ENCODE peak calls at places on chromosomes 11 and 22, in five cellular contexts. M, H, W, U and E are unnamed samples.

GRCh38 chr11:15985127-15985862 is 371.1 kb downstream of the SOX6 start:
- DNase-seq in U (no peak), W (no peak), M (no peak), H (no peak), E (no peak)

GRCh38 chr11:3893311-3893710 is 37.8 kb downstream of the STIM1 start:
- DNase-seq in H (no peak), W (no peak), M (no peak), U (no peak), E (no peak)

GRCh38 chr22:41197808-41198585 is 7.1 kb upstream of the L3MBTL2 start:
- DNase-seq in M (peak), W (no peak), U (peak), H (peak), E (no peak)

GRCh38 chr11:35617687-35618496 is at the start of gene FJX1:
- DNase-seq in W (peak), M (no peak), U (no peak), H (no peak), E (no peak)

GRCh38 chr11:22466809-22467208 is 128.6 kb downstream of the SLC17A6 start:
- DNase-seq in U (no peak), M (no peak), W (no peak), H (no peak), E (no peak)

GRCh38 chr11:65887026-65887722 is 1.1 kb downstream of the FIBP start:
- DNase-seq in W (no peak), M (no peak), U (no peak), H (no peak), E (no peak)

GRCh38 chr11:122981388-122982264 is at the start of gene BSX:
- DNase-seq in M (peak), W (peak), U (peak), H (peak), E (no peak)

GRCh38 chr22:45969414-45969799 is 7.6 kb downstream of the WNT7B start:
- DNase-seq in U (no peak), H (no peak), M (no peak), W (no peak), E (no peak)

GRCh38 chr11:117993988-117994741 is 8.0 kb downstream of the IL10RA start:
- DNase-seq in W (no peak), H (no peak), U (no peak), M (no peak), E (no peak)

GRCh38 chr22:44671742-44672141 is 30.3 kb upstream of the PRR5 start:
- DNase-seq in W (no peak), M (peak), H (no peak), U (no peak), E (no peak)

GRCh38 chr11:127050141-127050632 is 49.6 kb upstream of the KIRREL3 start:
- DNase-seq in W (no peak), U (no peak), M (no peak), H (no peak), E (no peak)

GRCh38 chr11:99260696-99261095 is 239.9 kb downstream of the CNTN5 start:
- DNase-seq in W (no peak), H (no peak), M (no peak), U (no peak), E (no peak)

GRCh38 chr22:48918585-48919186 is 909.0 kb downstream of the BRD1 start:
- DNase-seq in W (no peak), H (no peak), M (peak), U (no peak), E (no peak)

GRCh38 chr11:19774817-19775600 is 62.4 kb downstream of the NAV2 start:
- DNase-seq in U (no peak), W (no peak), M (no peak), H (no peak), E (no peak)

GRCh38 chr11:125282596-125282914 is 118.0 kb downstream of the PKNOX2 start:
- DNase-seq in M (no peak), H (no peak), W (no peak), U (no peak), E (no peak)

GRCh38 chr11:126082251-126083109 is 19.8 kb upstream of the CDON start:
- DNase-seq in U (no peak), W (no peak), M (no peak), H (no peak), E (no peak)

GRCh38 chr11:57482782-57483569 is 22.6 kb downstream of the RTN4RL2 start:
- DNase-seq in W (peak), M (peak), H (peak), U (peak), E (no peak)

GRCh38 chr22:23240639-23241389 is 60.5 kb downstream of the BCR start:
- DNase-seq in M (no peak), W (no peak), U (peak), H (no peak), E (no peak)

GRCh38 chr11:71383461-71383860 is 64.7 kb downstream of the DHCR7 start:
- DNase-seq in W (peak), U (no peak), H (no peak), M (no peak), E (peak)

GRCh38 chr11:130781906-130782305 is 134.4 kb downstream of the SNX19 start:
- DNase-seq in W (no peak), U (no peak), H (no peak), M (no peak), E (no peak)

GRCh38 chr11:17439316-17439782 is 37.3 kb downstream of the ABCC8 start:
- DNase-seq in U (no peak), W (no peak), M (no peak), H (no peak), E (no peak)

GRCh38 chr22:46984751-46985506 is 222.5 kb downstream of the TBC1D22A start:
- DNase-seq in M (no peak), U (no peak), W (no peak), H (no peak), E (no peak)

GRCh38 chr11:565921-566509 is 5.2 kb downstream of the RASSF7 start:
- DNase-seq in U (no peak), H (no peak), W (no peak), M (no peak), E (no peak)

GRCh38 chr11:32312206-32312817 is 123.0 kb downstream of the WT1 start:
- DNase-seq in M (no peak), W (no peak), U (no peak), H (no peak), E (no peak)

GRCh38 chr22:21447694-21448402 is 19.3 kb upstream of the TMEM191C start:
- DNase-seq in M (peak), W (no peak), U (no peak), H (no peak), E (no peak)